ENCODE peak calls at places on chromosomes 16 and 17, in nine cellular contexts. R, X, A, F, Y, C, W, I and P are unnamed samples.

GRCh38 chr16:23141959-23142740 is 7.1 kb downstream of the USP31 start:
- DNase-seq in W (no peak), X (no peak), I (no peak), Y (no peak), A (no peak), C (no peak), F (peak), R (no peak), P (no peak)

GRCh38 chr16:3503513-3503912 is 2.7 kb downstream of the CLUAP1 start:
- DNase-seq in A (peak), C (peak), F (no peak), W (peak), X (peak), R (no peak), Y (no peak), I (no peak), P (no peak)

GRCh38 chr16:89370601-89371000 is 119.8 kb downstream of the ANKRD11 start:
- DNase-seq in A (no peak), W (no peak), Y (no peak), F (no peak), X (no peak), R (no peak), I (no peak), C (no peak), P (no peak)

GRCh38 chr16:50210266-50211038 is 55.9 kb upstream of the ADCY7 start:
- DNase-seq in C (peak), I (peak), F (peak), X (peak), A (peak), R (peak), W (peak), Y (no peak), P (peak)

GRCh38 chr17:73906896-73907600 is 262.8 kb upstream of the SDK2 start:
- DNase-seq in R (no peak), W (no peak), Y (no peak), X (no peak), C (no peak), A (no peak), I (no peak), F (no peak), P (peak)

GRCh38 chr17:82016061-82016874 is 6.4 kb downstream of the CENPX start:
- DNase-seq in F (no peak), W (no peak), Y (no peak), X (no peak), A (no peak), R (no peak), C (no peak), I (no peak), P (no peak)

GRCh38 chr17:72890711-72891110 is 201.8 kb downstream of the SLC39A11 start:
- DNase-seq in Y (no peak), F (no peak), W (no peak), C (no peak), R (peak), X (no peak), I (no peak), A (no peak), P (no peak)

GRCh38 chr16:83804366-83804765 is 3.4 kb upstream of the HSBP1 start:
- DNase-seq in X (no peak), C (no peak), R (no peak), A (no peak), W (no peak), I (no peak), F (no peak), Y (no peak), P (no peak)

GRCh38 chr16:81143921-81144471 is 47.8 kb upstream of the GCSH start:
- DNase-seq in C (peak), I (no peak), F (no peak), Y (no peak), R (no peak), A (no peak), W (no peak), X (no peak), P (no peak)

GRCh38 chr17:49980703-49981197 is 11.8 kb downstream of the DLX4 start:
- DNase-seq in Y (no peak), F (no peak), X (no peak), W (no peak), I (no peak), A (no peak), C (no peak), R (no peak), P (no peak)

GRCh38 chr16:4505356-4506153 is 29.4 kb downstream of the HMOX2 start:
- DNase-seq in A (peak), X (peak), I (no peak), R (no peak), Y (no peak), W (peak), C (no peak), F (no peak), P (no peak)

GRCh38 chr16:57316390-57317017 is 32.0 kb upstream of the PLLP start:
- DNase-seq in C (no peak), R (peak), X (no peak), Y (no peak), W (no peak), I (no peak), F (no peak), A (no peak), P (peak)

GRCh38 chr17:19727466-19728113 is 11.2 kb upstream of the SLC47A2 start:
- DNase-seq in W (no peak), I (no peak), F (peak), X (no peak), A (no peak), R (peak), Y (no peak), C (no peak), P (peak)

GRCh38 chr16:29009050-29009837 is 24.4 kb downstream of the LAT start:
- DNase-seq in I (no peak), Y (no peak), F (no peak), W (peak), A (no peak), C (no peak), R (no peak), X (no peak), P (no peak)

GRCh38 chr17:12789075-12789975 is at the start of gene ARHGAP44:
- DNase-seq in C (peak), I (peak), A (no peak), R (peak), F (peak), Y (peak), X (no peak), W (peak), P (peak)

GRCh38 chr16:75534560-75535205 is 1.2 kb downstream of the CHST5 start:
- DNase-seq in F (no peak), I (no peak), Y (no peak), C (no peak), A (no peak), R (no peak), W (no peak), X (no peak), P (no peak)

GRCh38 chr17:17191346-17191792 is 14.8 kb downstream of the PLD6 start:
- DNase-seq in C (no peak), F (peak), X (no peak), Y (no peak), A (no peak), I (no peak), R (peak), W (no peak), P (no peak)

GRCh38 chr16:81071816-81072215 is 5.2 kb downstream of the C16orf46 start:
- DNase-seq in C (peak), I (no peak), F (no peak), W (peak), Y (no peak), A (no peak), X (no peak), R (no peak), P (no peak)

GRCh38 chr16:29107299-29107698 is 122.4 kb downstream of the LAT start:
- DNase-seq in F (no peak), Y (no peak), C (peak), W (no peak), R (no peak), A (no peak), X (no peak), I (no peak), P (no peak)

GRCh38 chr17:60161598-60162330 is 12.0 kb downstream of the CA4 start:
- DNase-seq in X (no peak), Y (no peak), W (no peak), I (peak), R (no peak), C (no peak), F (no peak), A (no peak), P (no peak)

GRCh38 chr17:41048441-41048840 is 1.3 kb upstream of the KRTAP2-1 start:
- DNase-seq in X (no peak), C (no peak), I (no peak), W (no peak), F (no peak), A (no peak), Y (no peak), R (peak), P (no peak)

GRCh38 chr17:38749222-38750043 is 1.3 kb upstream of the PCGF2 start:
- DNase-seq in A (no peak), R (peak), Y (peak), W (no peak), X (no peak), C (peak), I (peak), F (peak), P (peak)